ENCODE peak calls at places on chromosomes 1 and 21, in ten cellular contexts. H is colonic mucosa; A is hepatocyte; U is lower lobe of right lung; P is effector memory CD4-positive, alpha-beta T cell; Y is endodermal cell; T is tibial nerve; D is adrenal gland; I is GM23338; N is PC-3. O is an unnamed sample. For H3K36me3, the result is how much of the 10 kb centered on the place peaks cover.

GRCh38 chr1:6956488-6957159 is 171.4 kb downstream of the CAMTA1 start:
- DNase-seq in N (peak), D (no peak), A (no peak), I (peak), T (no peak), H (no peak), Y (peak), U (no peak), P (no peak), O (no peak)

GRCh38 chr1:166974647-166975345 is 544 bp downstream of the ILDR2 start:
- DNase-seq in N (no peak), U (no peak), P (no peak), H (no peak), D (no peak), A (no peak), T (no peak), I (no peak), Y (peak), O (peak)

GRCh38 chr1:2413495-2414296 is 1.3 kb upstream of the PEX10 start:
- DNase-seq in N (peak), P (no peak), I (peak), U (no peak), Y (peak), H (peak), A (no peak), D (no peak), T (no peak), O (no peak)

GRCh38 chr1:14996133-14997050 is 157.2 kb upstream of the TMEM51 start:
- DNase-seq in P (no peak), D (peak), H (no peak), U (no peak), Y (peak), N (peak), A (peak), I (no peak), T (no peak), O (no peak)

GRCh38 chr1:182707116-182707515 is 22.7 kb upstream of the RGS8 start:
- DNase-seq in D (peak), H (no peak), N (no peak), Y (no peak), I (no peak), U (no peak), T (no peak), P (no peak), A (no peak), O (no peak)

GRCh38 chr1:245599413-245600174 is 444.8 kb downstream of the KIF26B start:
- DNase-seq in T (no peak), D (no peak), N (no peak), I (no peak), U (no peak), Y (peak), A (peak), P (no peak), H (no peak), O (no peak)

GRCh38 chr1:109447524-109447923 is 18.8 kb upstream of the SYPL2 start:
- DNase-seq in A (no peak), P (no peak), Y (no peak), T (no peak), N (no peak), H (no peak), I (no peak), U (no peak), D (no peak), O (no peak)

GRCh38 chr21:42873096-42873495 is 6.2 kb downstream of the WDR4 start:
- DNase-seq in T (no peak), I (no peak), P (no peak), A (no peak), D (no peak), U (peak), N (no peak), Y (no peak), H (no peak), O (no peak)

GRCh38 chr21:15520811-15521643 is 208.8 kb upstream of the USP25 start:
- DNase-seq in H (no peak), Y (no peak), D (no peak), I (peak), U (no peak), P (no peak), T (no peak), A (peak), N (peak), O (no peak)

GRCh38 chr1:80520949-80521348 is 1279.8 kb upstream of the ADGRL2 start:
- DNase-seq in P (no peak), A (no peak), Y (no peak), I (no peak), D (no peak), T (no peak), U (no peak), H (no peak), N (no peak), O (no peak)

GRCh38 chr1:184622136-184622823 is 132.4 kb downstream of the EDEM3 start:
- DNase-seq in P (no peak), H (peak), T (peak), I (no peak), A (peak), U (no peak), N (peak), Y (no peak), D (peak), O (no peak)

GRCh38 chr21:33339938-33340337 is 15.2 kb downstream of the IFNAR1 start:
- DNase-seq in H (no peak), D (no peak), U (no peak), Y (no peak), P (no peak), I (no peak), T (no peak), A (no peak), N (no peak), O (no peak)

GRCh38 chr21:33350676-33351075 is 25.9 kb downstream of the IFNAR1 start:
- DNase-seq in I (no peak), P (no peak), A (no peak), H (no peak), U (no peak), D (no peak), T (no peak), N (no peak), Y (no peak), O (no peak)

GRCh38 chr21:33348728-33349127 is 24.0 kb downstream of the IFNAR1 start:
- DNase-seq in Y (no peak), D (no peak), H (no peak), N (no peak), P (no peak), T (no peak), A (no peak), U (no peak), I (no peak), O (no peak)

DNA sequence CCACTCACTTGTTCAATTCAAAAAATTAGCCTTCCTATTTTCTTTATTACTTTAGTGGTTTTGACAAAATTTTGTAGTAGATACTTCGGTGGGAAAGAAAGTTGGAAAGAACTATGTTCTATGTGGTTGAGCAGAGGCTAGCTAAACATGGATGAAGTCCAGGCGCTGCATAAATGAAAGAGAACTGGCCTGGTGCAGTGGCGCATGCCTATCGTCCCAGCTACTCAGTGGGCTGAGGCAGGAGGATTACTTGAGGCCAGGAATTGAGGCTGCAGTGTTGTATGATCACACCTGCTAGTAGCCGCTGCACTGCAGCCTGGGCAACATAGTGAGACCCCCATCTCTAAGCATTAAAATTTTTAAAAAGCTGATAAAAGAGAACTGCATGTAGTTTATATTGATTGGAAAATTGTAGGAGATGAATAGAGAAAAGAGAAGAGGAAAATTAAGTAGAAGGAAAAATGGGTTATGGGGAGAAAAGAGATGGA is 21.0 kb downstream of the IFNAR1 start:
- DNase-seq in A (no peak), U (no peak), P (no peak), Y (no peak), D (no peak), H (no peak), N (no peak), T (no peak), I (no peak), O (no peak)
- H3K36me3 ChIP-seq in A (under half), U (half or more), P (under half), Y (half or more), D (half or more), H (under half), N (under half), T (half or more), I (under half), O (under half)

GRCh38 chr1:228918335-228918734 is 183.1 kb downstream of the RHOU start:
- DNase-seq in T (no peak), U (no peak), H (no peak), I (no peak), A (no peak), D (no peak), N (no peak), P (no peak), Y (peak), O (no peak)
- H3K4me3 ChIP-seq in T (no peak), U (no peak), H (no peak), I (no peak), A (no peak), D (no peak), N (no peak), P (no peak), Y (no peak), O (no peak)

DNA sequence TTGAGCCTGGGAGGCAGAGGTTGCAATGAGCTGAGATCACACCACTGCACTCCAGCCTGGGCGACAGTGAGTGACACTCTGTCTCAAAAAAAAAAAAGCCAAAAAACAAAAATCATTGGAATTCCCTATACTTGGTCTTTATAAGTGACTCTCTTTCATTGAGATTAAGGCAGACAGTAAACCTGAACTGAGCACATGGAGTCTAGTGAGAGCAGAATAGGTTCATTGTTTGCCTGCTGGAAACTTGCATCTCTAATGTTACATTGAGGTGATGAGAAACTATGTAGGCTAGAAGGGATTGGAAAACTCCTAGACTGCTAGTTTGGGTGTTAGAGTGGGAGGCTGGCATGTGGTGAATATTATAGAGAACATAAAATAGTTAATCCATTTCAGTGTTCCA is 25.4 kb downstream of the MAST2 start:
- DNase-seq in I (no peak), A (no peak), P (no peak), H (no peak), U (no peak), Y (no peak), T (no peak), N (no peak), D (no peak), O (no peak)
- H3K36me3 ChIP-seq in I (under half), A (under half), P (under half), H (under half), U (under half), Y (half or more), T (half or more), N (under half), D (under half), O (under half)

DNA sequence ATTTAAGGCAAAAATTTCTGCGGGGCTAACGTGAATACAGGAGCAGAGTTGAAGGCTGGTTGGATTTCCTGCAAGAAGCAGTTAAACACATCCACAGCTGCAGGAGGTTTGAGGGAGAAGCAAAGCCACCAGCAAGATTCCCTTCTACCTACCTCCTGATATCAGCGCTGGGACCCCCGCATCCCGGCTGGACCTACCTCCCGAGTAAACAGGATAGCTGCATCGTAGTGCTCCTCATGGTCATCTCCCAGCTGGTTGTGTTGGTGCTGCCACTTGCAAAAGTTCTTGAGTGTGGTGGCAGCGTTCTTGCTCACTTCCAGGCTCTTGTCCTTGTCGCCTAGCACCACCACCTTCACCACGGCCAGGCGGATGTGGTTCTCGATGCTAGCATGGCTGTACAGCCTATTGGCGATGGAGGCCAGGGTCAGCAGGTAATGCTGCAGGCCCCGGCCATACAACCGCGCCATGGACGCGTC is 1.8 kb downstream of the ADAMTS5 start:
- DNase-seq in T (peak), Y (no peak), P (no peak), U (no peak), A (no peak), N (no peak), I (no peak), H (no peak), D (no peak), O (no peak)
- H3K4me3 ChIP-seq in T (peak), Y (no peak), P (no peak), U (peak), A (no peak), N (no peak), I (peak), H (peak), D (peak), O (no peak)

O was measured in naive thymus-derived CD4-positive, alpha-beta T cell.